ENCODE peak calls at places on chromosomes 7 and 10, in five cellular contexts. Y is CD4-positive, alpha-beta T cell; G is LoVo; D is mesothelial cell of epicardium; I is HEK293T. C is an unnamed sample.

GRCh38 chr10:126571203-126571602 is 99.3 kb downstream of the C10orf90 start:
- DNase-seq in Y (no peak), G (no peak), D (no peak), I (no peak), C (no peak)

GRCh38 chr10:66162560-66163143 is 763.2 kb upstream of the LRRTM3 start:
- DNase-seq in Y (no peak), G (no peak), D (no peak), I (no peak), C (no peak)

GRCh38 chr7:155864991-155865690 is 52.9 kb upstream of the SHH start:
- DNase-seq in Y (no peak), G (no peak), D (no peak), I (no peak), C (no peak)

GRCh38 chr7:140403878-140404564 is at the start of gene RAB19:
- DNase-seq in Y (peak), G (peak), D (no peak), I (no peak), C (peak)

GRCh38 chr7:437293-438280 is 82.1 kb downstream of the PDGFA start:
- DNase-seq in Y (no peak), G (no peak), D (no peak), I (no peak), C (no peak)

GRCh38 chr10:98097611-98098010 is 36.8 kb upstream of the R3HCC1L start:
- DNase-seq in Y (no peak), G (no peak), D (no peak), I (peak), C (no peak)

GRCh38 chr10:42996588-42996987 is 80.3 kb upstream of the RET start:
- DNase-seq in Y (no peak), G (no peak), D (no peak), I (no peak), C (no peak)

GRCh38 chr10:33370434-33370930 is 36.0 kb upstream of the NRP1 start:
- DNase-seq in Y (no peak), G (no peak), D (no peak), I (no peak), C (no peak)

GRCh38 chr7:13945670-13946069 is 43.8 kb downstream of the ETV1 start:
- DNase-seq in Y (no peak), G (no peak), D (no peak), I (no peak), C (no peak)

GRCh38 chr10:100303724-100304319 is 17.3 kb upstream of the BLOC1S2 start:
- DNase-seq in Y (no peak), G (peak), D (no peak), I (peak), C (no peak)

GRCh38 chr7:309586-310228 is 19.7 kb downstream of the FOXL3 start:
- DNase-seq in Y (no peak), G (no peak), D (no peak), I (no peak), C (no peak)

GRCh38 chr10:12777840-12778585 is 223.5 kb downstream of the CCDC3 start:
- DNase-seq in Y (no peak), G (no peak), D (no peak), I (no peak), C (no peak)

GRCh38 chr10:28810062-28810870 is 132.9 kb downstream of the BAMBI start:
- DNase-seq in Y (no peak), G (no peak), D (no peak), I (no peak), C (no peak)

GRCh38 chr10:49395741-49396665 is at the start of gene DRGX:
- DNase-seq in Y (no peak), G (no peak), D (no peak), I (no peak), C (no peak)

GRCh38 chr7:139659922-139660316 is 117.9 kb downstream of the HIPK2 start:
- DNase-seq in Y (no peak), G (no peak), D (no peak), I (no peak), C (no peak)

GRCh38 chr10:17502788-17503187 is 48.4 kb upstream of the ST8SIA6 start:
- DNase-seq in Y (no peak), G (no peak), D (no peak), I (no peak), C (no peak)

GRCh38 chr7:108109216-108109908 is 20.8 kb downstream of the LAMB4 start:
- DNase-seq in Y (no peak), G (peak), D (no peak), I (no peak), C (no peak)

GRCh38 chr10:106111241-106111640 is 1053.3 kb downstream of the SORCS1 start:
- DNase-seq in Y (no peak), G (no peak), D (no peak), I (no peak), C (no peak)

GRCh38 chr7:157666530-157667040 is 329.8 kb downstream of the DNAJB6 start:
- DNase-seq in Y (no peak), G (no peak), D (no peak), I (no peak), C (no peak)

GRCh38 chr10:60942604-60943269 is 1.2 kb downstream of the RHOBTB1 start:
- DNase-seq in Y (no peak), G (no peak), D (peak), I (no peak), C (no peak)

GRCh38 chr10:87585565-87586514 is 73.8 kb upstream of the PAPSS2 start:
- DNase-seq in Y (no peak), G (peak), D (no peak), I (peak), C (no peak)

GRCh38 chr7:48168159-48168558 is 3.1 kb upstream of the ABCA13 start:
- DNase-seq in Y (no peak), G (no peak), D (no peak), I (no peak), C (no peak)

GRCh38 chr7:80014507-80014906 is 120.1 kb upstream of the GNAI1 start:
- DNase-seq in Y (no peak), G (peak), D (no peak), I (peak), C (no peak)

GRCh38 chr7:156875766-156876165 is 17.2 kb downstream of the LMBR1 start:
- DNase-seq in Y (no peak), G (no peak), D (no peak), I (no peak), C (no peak)

GRCh38 chr10:78139336-78139735 is 105.7 kb downstream of the RPS24 start:
- DNase-seq in Y (no peak), G (no peak), D (no peak), I (no peak), C (no peak)

GRCh38 chr10:46524471-46525176 is 31.8 kb downstream of the GPRIN2 start:
- DNase-seq in Y (no peak), G (no peak), D (peak), I (no peak), C (peak)

GRCh38 chr7:17948503-17949238 is 8.4 kb upstream of the SNX13 start:
- DNase-seq in Y (no peak), G (peak), D (no peak), I (no peak), C (no peak)

GRCh38 chr10:122276611-122277205 is 5.6 kb downstream of the BTBD16 start:
- DNase-seq in Y (no peak), G (no peak), D (no peak), I (no peak), C (no peak)

GRCh38 chr10:4653160-4653559 is 172.8 kb upstream of the AKR1E2 start:
- DNase-seq in Y (no peak), G (no peak), D (no peak), I (peak), C (no peak)

GRCh38 chr7:95583834-95584621 is 12.3 kb downstream of the PDK4 start:
- DNase-seq in Y (no peak), G (no peak), D (no peak), I (no peak), C (no peak)

GRCh38 chr7:41319601-41320000 is 383.3 kb downstream of the INHBA start:
- DNase-seq in Y (no peak), G (no peak), D (no peak), I (no peak), C (no peak)

GRCh38 chr10:110629680-110630191 is 14.4 kb upstream of the RBM20 start:
- DNase-seq in Y (no peak), G (peak), D (no peak), I (no peak), C (no peak)

GRCh38 chr7:127900735-127901685 is 130.2 kb downstream of the LRRC4 start:
- DNase-seq in Y (no peak), G (no peak), D (no peak), I (no peak), C (no peak)

GRCh38 chr10:86798636-86799035 is 42.2 kb downstream of the BMPR1A start:
- DNase-seq in Y (no peak), G (no peak), D (no peak), I (no peak), C (no peak)

GRCh38 chr10:129293991-129294700 is 172.9 kb upstream of the MGMT start:
- DNase-seq in Y (no peak), G (no peak), D (no peak), I (no peak), C (no peak)

GRCh38 chr7:16098585-16099179 is 322.7 kb downstream of the CRPPA start:
- DNase-seq in Y (no peak), G (peak), D (no peak), I (peak), C (no peak)

GRCh38 chr7:144835166-144835611 is 664 bp downstream of the TPK1 start:
- DNase-seq in Y (peak), G (peak), D (no peak), I (peak), C (no peak)

C was measured in T-cell.